ENCODE peak calls at places on chromosomes 16 and 17, in six cellular contexts. T is activated CD4-positive, alpha-beta T cell treated with anti-CD3 and anti-CD28 coated beads, Interleukin-2, amount 10 ng/mL, durations not matched to agents 7 days and 5 days; Y is left ventricle myocardium inferior; F is RPMI8226; W is HuH-7; M is OCI-LY7. X is an unnamed sample.

GRCh38 chr17:75105269-75106080 is 4.3 kb upstream of the ARMC7 start:
- DNase-seq in T (peak), Y (no peak), F (peak), W (peak), M (peak), X (peak)

GRCh38 chr17:44279586-44280344 is 11.8 kb upstream of the SLC4A1 start:
- DNase-seq in T (peak), Y (peak), F (peak), W (peak), M (peak), X (peak)

GRCh38 chr17:2885751-2886150 is 89.5 kb downstream of the RAP1GAP2 start:
- DNase-seq in T (no peak), Y (no peak), F (no peak), W (no peak), M (no peak), X (no peak)

GRCh38 chr17:45640141-45640850 is 143.8 kb upstream of the CRHR1 start:
- DNase-seq in T (peak), Y (peak), F (peak), W (peak), M (peak), X (peak)

GRCh38 chr17:17669081-17669850 is 12.0 kb upstream of the RAI1 start:
- DNase-seq in T (no peak), Y (no peak), F (no peak), W (peak), M (no peak), X (peak)

GRCh38 chr17:8728251-8728925 is 16.2 kb downstream of the CCDC42 start:
- DNase-seq in T (no peak), Y (no peak), F (no peak), W (no peak), M (no peak), X (no peak)

GRCh38 chr16:73232555-73233422 is 184.9 kb upstream of the ZFHX3 start:
- DNase-seq in T (no peak), Y (peak), F (no peak), W (peak), M (no peak), X (peak)

GRCh38 chr17:71142333-71142732 is 973.0 kb downstream of the KCNJ2 start:
- DNase-seq in T (no peak), Y (no peak), F (no peak), W (no peak), M (no peak), X (no peak)

GRCh38 chr17:57732062-57732461 is 13.0 kb downstream of the CCDC182 start:
- DNase-seq in T (no peak), Y (no peak), F (no peak), W (no peak), M (no peak), X (no peak)

GRCh38 chr17:78562734-78563133 is 14.5 kb downstream of the DNAH17 start:
- DNase-seq in T (no peak), Y (no peak), F (no peak), W (no peak), M (no peak), X (no peak)

GRCh38 chr17:14330492-14330920 is 29.6 kb downstream of the HS3ST3B1 start:
- DNase-seq in T (no peak), Y (no peak), F (no peak), W (peak), M (no peak), X (no peak)

GRCh38 chr17:7034955-7035590 is 742 bp upstream of the SLC16A13 start:
- DNase-seq in T (peak), Y (no peak), F (no peak), W (no peak), M (peak), X (no peak)

X was measured in astrocyte of the spinal cord.